ENCODE peak calls at places on chromosomes 2 and 18, in ten cellular contexts. B is OCI-LY7, O is left lung, D is bronchial epithelial cell, P is K562, S is AG10803, J is transverse colon, R is nephron progenitor cell, E is colonic mucosa, W is left ventricle myocardium inferior. U is an unnamed sample.

GRCh38 chr2:225895126-225895525 is 495.6 kb downstream of the NYAP2 start:
- DNase-seq in B (no peak), O (no peak), D (peak), P (no peak), S (peak), J (no peak), R (no peak), E (no peak), W (no peak), U (no peak)

GRCh38 chr18:76376668-76377358 is 118.2 kb downstream of the ZNF516 start:
- DNase-seq in B (no peak), O (peak), D (peak), P (peak), S (no peak), J (no peak), R (no peak), E (no peak), W (no peak), U (no peak)

GRCh38 chr18:73752965-73753364 is 394.7 kb downstream of the FBXO15 start:
- DNase-seq in B (no peak), O (no peak), D (peak), P (no peak), S (no peak), J (no peak), R (no peak), E (no peak), W (no peak), U (no peak)

GRCh38 chr18:629303-630150 is 27.9 kb upstream of the TYMS start:
- DNase-seq in B (no peak), O (no peak), D (no peak), P (no peak), S (no peak), J (no peak), R (no peak), E (no peak), W (no peak), U (no peak)

GRCh38 chr2:98936133-98936916 is at the start of gene CRACDL:
- DNase-seq in B (no peak), O (no peak), D (peak), P (no peak), S (no peak), J (no peak), R (peak), E (no peak), W (no peak), U (no peak)

GRCh38 chr18:10119991-10120390 is 206.2 kb downstream of the VAPA start:
- DNase-seq in B (no peak), O (no peak), D (no peak), P (no peak), S (no peak), J (no peak), R (no peak), E (no peak), W (no peak), U (no peak)

GRCh38 chr2:200330351-200331120 is 24.0 kb downstream of the SPATS2L start:
- DNase-seq in B (no peak), O (no peak), D (no peak), P (no peak), S (no peak), J (no peak), R (no peak), E (no peak), W (no peak), U (no peak)

GRCh38 chr2:226338825-226339224 is 460.8 kb downstream of the IRS1 start:
- DNase-seq in B (no peak), O (no peak), D (peak), P (no peak), S (peak), J (no peak), R (no peak), E (no peak), W (no peak), U (no peak)

GRCh38 chr2:24508878-24509277 is 17.8 kb downstream of the NCOA1 start:
- DNase-seq in B (no peak), O (no peak), D (peak), P (no peak), S (no peak), J (no peak), R (no peak), E (no peak), W (no peak), U (no peak)

GRCh38 chr2:47776621-47777020 is 6.3 kb upstream of the MSH6 start:
- DNase-seq in B (no peak), O (no peak), D (no peak), P (no peak), S (no peak), J (no peak), R (no peak), E (no peak), W (no peak), U (no peak)

DNA sequence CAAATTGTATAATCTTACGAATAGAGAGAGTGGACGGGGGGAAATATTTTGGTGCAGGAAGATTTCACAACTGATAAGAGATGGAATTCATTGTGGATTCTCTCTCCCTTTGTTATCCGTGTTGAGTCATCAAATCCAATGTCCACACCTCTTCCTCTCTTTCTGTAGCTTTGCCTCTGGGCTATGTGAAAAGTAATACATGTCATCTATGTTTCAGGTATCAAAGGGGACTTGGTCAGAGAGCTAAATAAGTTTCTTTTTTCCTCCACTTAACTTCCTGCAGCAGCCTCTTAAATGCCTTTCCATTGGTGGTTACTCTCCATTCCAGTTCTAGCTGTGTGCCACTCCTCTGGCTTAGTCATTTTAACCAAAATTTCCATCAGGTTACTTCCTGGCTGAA is 169.3 kb upstream of the NXPH2 start:
- DNase-seq in B (no peak), O (no peak), D (peak), P (no peak), S (no peak), J (no peak), R (no peak), E (no peak), W (no peak), U (no peak)
- TF ChIP-seq CTCF in B (no peak), O (no peak), D (no peak), P (no peak), S (no peak), J (no peak), R (no peak), E (no peak), W (no peak), U (no peak)

GRCh38 chr18:32470136-32470712 is 458 bp downstream of the GAREM1 start:
- DNase-seq in B (peak), O (no peak), D (no peak), P (no peak), S (peak), J (peak), R (peak), E (peak), W (peak), U (peak)

GRCh38 chr18:32469190-32469611 is 1.5 kb downstream of the GAREM1 start:
- DNase-seq in B (peak), O (no peak), D (peak), P (no peak), S (peak), J (peak), R (peak), E (peak), W (peak), U (no peak)

GRCh38 chr18:32469691-32470131 is 971 bp downstream of the GAREM1 start:
- DNase-seq in B (no peak), O (no peak), D (peak), P (no peak), S (peak), J (no peak), R (no peak), E (peak), W (no peak), U (no peak)

GRCh38 chr18:32472841-32473240 is 2.2 kb upstream of the GAREM1 start:
- DNase-seq in B (no peak), O (no peak), D (no peak), P (no peak), S (no peak), J (no peak), R (no peak), E (no peak), W (no peak), U (no peak)

DNA sequence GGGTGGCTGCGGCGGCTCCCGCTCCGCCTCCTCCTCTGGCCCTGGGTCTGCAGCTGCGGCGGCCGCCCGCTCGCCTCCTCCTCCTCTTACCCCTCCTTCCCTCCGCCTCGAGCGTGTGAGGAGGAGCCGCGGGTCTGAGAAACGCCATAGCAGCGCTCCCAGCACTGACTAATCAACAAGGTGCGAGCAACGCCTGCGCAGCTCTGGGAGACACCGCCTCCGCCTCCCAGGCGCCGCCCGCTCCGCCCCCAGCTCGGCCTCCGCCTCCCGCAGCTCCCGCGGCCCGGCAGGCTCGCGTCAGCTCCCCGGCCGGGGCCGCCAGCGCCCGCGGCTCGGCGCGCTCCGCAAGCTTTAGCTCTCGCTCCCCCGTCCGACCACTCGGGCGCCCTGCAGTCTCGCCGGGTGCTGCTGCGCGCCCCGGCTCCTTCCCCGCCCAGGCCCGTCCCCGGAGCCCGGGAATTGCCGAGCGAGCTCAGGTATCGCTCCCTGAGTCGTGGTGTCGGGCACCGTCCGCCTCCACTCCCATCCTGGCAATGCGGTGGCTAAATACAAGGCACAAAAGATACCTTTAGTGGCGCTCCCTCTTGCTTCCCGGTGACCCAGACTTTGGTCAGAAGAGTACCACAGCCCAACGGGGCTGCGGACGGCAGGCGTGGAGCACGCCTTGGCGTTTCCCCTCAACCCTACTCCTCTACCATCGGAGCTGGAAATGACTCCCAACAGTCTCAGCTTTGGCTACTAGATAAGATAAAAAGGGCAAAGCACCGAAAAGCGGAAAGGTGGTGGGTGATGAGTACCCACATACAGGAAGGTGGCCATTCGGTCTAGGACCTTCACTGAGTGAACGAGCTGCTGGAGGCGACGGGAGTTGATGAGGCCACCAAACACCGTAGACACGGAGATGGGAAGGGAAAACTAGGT is at the start of gene GAREM1:
- DNase-seq in B (peak), O (peak), D (peak), P (peak), S (peak), J (peak), R (peak), E (peak), W (peak), U (peak)
- TF ChIP-seq CTCF in B (peak), O (peak), D (peak), P (peak), S (peak), J (peak), R (no peak), E (peak), W (peak), U (peak)

GRCh38 chr2:70203086-70203485 is 12.3 kb upstream of the C2orf42 start:
- DNase-seq in B (no peak), O (no peak), D (no peak), P (no peak), S (no peak), J (no peak), R (no peak), E (no peak), W (no peak), U (no peak)

GRCh38 chr2:70201831-70202230 is 11.0 kb upstream of the C2orf42 start:
- DNase-seq in B (no peak), O (no peak), D (no peak), P (no peak), S (no peak), J (no peak), R (no peak), E (no peak), W (no peak), U (no peak)

GRCh38 chr2:70201225-70201768 is 10.5 kb upstream of the C2orf42 start:
- DNase-seq in B (no peak), O (no peak), D (no peak), P (no peak), S (no peak), J (no peak), R (no peak), E (no peak), W (no peak), U (no peak)

GRCh38 chr2:70202236-70202806 is 11.5 kb upstream of the C2orf42 start:
- DNase-seq in B (no peak), O (no peak), D (peak), P (no peak), S (no peak), J (no peak), R (no peak), E (no peak), W (no peak), U (no peak)

DNA sequence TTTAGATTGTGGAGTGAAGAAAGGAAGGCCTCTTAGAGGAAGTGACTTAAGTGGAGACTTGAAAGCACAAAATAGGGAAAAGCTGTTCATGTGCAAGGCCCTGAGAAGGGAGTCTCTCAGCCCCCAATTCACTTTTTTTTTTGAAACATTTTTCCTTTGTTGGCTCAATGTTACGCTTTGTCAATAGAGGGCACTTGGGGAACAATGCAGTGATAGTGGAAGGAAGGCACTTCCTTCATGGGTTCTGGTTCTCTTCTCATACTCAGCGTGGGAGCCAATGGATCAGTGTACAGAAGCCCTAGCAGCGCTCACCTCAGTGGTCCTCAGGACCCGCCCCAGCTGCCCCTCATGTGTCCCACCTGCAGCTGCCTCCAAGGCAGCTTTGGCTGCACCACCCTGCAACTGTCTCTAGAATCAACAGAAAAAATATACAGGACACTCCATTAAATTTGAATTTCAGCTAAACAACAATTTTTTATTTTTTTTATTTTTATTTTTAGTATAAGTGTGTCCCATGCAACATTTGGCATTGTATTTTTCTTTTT is 8.6 kb upstream of the C2orf42 start:
- DNase-seq in B (peak), O (no peak), D (no peak), P (no peak), S (no peak), J (no peak), R (no peak), E (no peak), W (no peak), U (no peak)
- TF ChIP-seq CTCF in B (peak), O (no peak), D (no peak), P (no peak), S (no peak), J (no peak), R (no peak), E (no peak), W (no peak), U (no peak)

GRCh38 chr2:210617732-210618330 is 61.4 kb downstream of the CPS1 start:
- DNase-seq in B (peak), O (no peak), D (peak), P (peak), S (peak), J (no peak), R (no peak), E (peak), W (no peak), U (no peak)
- TF ChIP-seq CTCF in B (peak), O (peak), D (peak), P (peak), S (peak), J (peak), R (peak), E (peak), W (peak), U (no peak)